ENCODE peak calls at places on chromosome 14, in ten cellular contexts. G, X, K, B, C, Z, D, A, Y and I are unnamed samples.
A peak's percentile ranks its signal among the peaks of the same experiment; 100 is the strongest.

GRCh38 chr14:104770851-104771272 is 17.9 kb downstream of the SIVA1 start:
- DNase-seq in G (no peak), C (no peak), Z (no peak), D (peak; percentile 34), K (no peak), A (no peak), B (peak; percentile 37), Y (no peak), X (no peak), I (peak; percentile 43)

GRCh38 chr14:100861188-100861936 is 35.4 kb downstream of the MEG3 start:
- DNase-seq in A (no peak), Z (no peak), G (no peak), K (no peak), B (no peak), X (no peak), Y (no peak), C (no peak), D (no peak), I (no peak)

GRCh38 chr14:102183922-102184677 is 44.4 kb downstream of the WDR20 start:
- DNase-seq in K (no peak), G (no peak), Z (no peak), B (no peak), D (no peak), A (no peak), X (peak; percentile 29), Y (no peak), C (no peak), I (no peak)

GRCh38 chr14:65239143-65239672 is 136.9 kb upstream of the MAX start:
- DNase-seq in Z (no peak), K (no peak), Y (peak; percentile 57), A (no peak), B (no peak), C (no peak), G (no peak), D (peak; percentile 44), X (no peak), I (no peak)

GRCh38 chr14:52329678-52330376 is 15.7 kb downstream of the PTGER2 start:
- DNase-seq in C (no peak), A (no peak), K (no peak), Z (no peak), X (no peak), G (no peak), D (no peak), B (no peak), Y (no peak), I (no peak)

GRCh38 chr14:103133213-103134140 is 10.2 kb downstream of the TNFAIP2 start:
- DNase-seq in C (no peak), A (no peak), B (no peak), K (no peak), Y (no peak), D (no peak), X (no peak), G (no peak), Z (no peak), I (no peak)

GRCh38 chr14:95876769-95877490 is at the start of gene TUNAR:
- DNase-seq in K (no peak), D (no peak), C (peak; percentile 77), Y (no peak), A (no peak), Z (no peak), X (no peak), B (peak; percentile 87), G (no peak), I (no peak)

GRCh38 chr14:69055125-69055524 is 76.0 kb upstream of the ACTN1 start:
- DNase-seq in B (no peak), Z (no peak), G (no peak), C (no peak), K (no peak), Y (no peak), X (no peak), A (no peak), D (no peak), I (no peak)

GRCh38 chr14:100988956-100989355 is 85.4 kb upstream of the RTL1 start:
- DNase-seq in A (no peak), X (no peak), B (no peak), D (no peak), C (no peak), K (no peak), G (no peak), Z (no peak), Y (no peak), I (no peak)

GRCh38 chr14:61644834-61645233 is 50.5 kb upstream of the HIF1A start:
- DNase-seq in K (no peak), X (no peak), G (no peak), D (no peak), Z (no peak), C (no peak), Y (no peak), B (no peak), A (no peak), I (no peak)

GRCh38 chr14:89851031-89851430 is 103.5 kb downstream of the EFCAB11 start:
- DNase-seq in Y (no peak), G (no peak), K (no peak), C (peak; percentile 65), B (peak; percentile 66), D (no peak), Z (no peak), X (no peak), A (no peak), I (no peak)